ENCODE peak calls at places on chromosomes 2 and 18, in six cellular contexts. One of them, this sample, is unnamed.

GRCh38 chr18:33440384-33441043 is at the start of gene CCDC178:
- DNase-seq in HepG2: no peak
- DNase-seq in H1: peak; percentile 2
- DNase-seq in A549: no peak
- DNase-seq in HCT116: no peak
- DNase-seq in IMR-90: peak; percentile 4
- DNase-seq in this sample: peak; percentile 13

GRCh38 chr2:46173636-46174253 is 123.5 kb upstream of the EPAS1 start:
- DNase-seq in IMR-90: no peak
- DNase-seq in A549: no peak
- DNase-seq in HCT116: no peak
- DNase-seq in H1: no peak
- DNase-seq in HepG2: peak; percentile 88
- DNase-seq in this sample: no peak

GRCh38 chr18:69944434-69944833 is 3.2 kb downstream of the CD226 start:
- DNase-seq in HCT116: no peak
- DNase-seq in HepG2: no peak
- DNase-seq in A549: no peak
- DNase-seq in IMR-90: no peak
- DNase-seq in H1: no peak
- DNase-seq in this sample: no peak

GRCh38 chr2:240869109-240869955 is 708 bp downstream of the AGXT start:
- DNase-seq in H1: no peak
- DNase-seq in HepG2: no peak
- DNase-seq in IMR-90: no peak
- DNase-seq in HCT116: no peak
- DNase-seq in A549: no peak
- DNase-seq in this sample: no peak

GRCh38 chr2:39455826-39456225 is 18.7 kb upstream of the MAP4K3 start:
- DNase-seq in H1: no peak
- DNase-seq in HCT116: no peak
- DNase-seq in A549: no peak
- DNase-seq in HepG2: no peak
- DNase-seq in IMR-90: peak; percentile 55
- DNase-seq in this sample: no peak

GRCh38 chr18:25176516-25177042 is 175.4 kb downstream of the ZNF521 start:
- DNase-seq in A549: no peak
- DNase-seq in HepG2: no peak
- DNase-seq in H1: no peak
- DNase-seq in IMR-90: no peak
- DNase-seq in HCT116: no peak
- DNase-seq in this sample: peak; percentile 15

GRCh38 chr2:240589381-240589780 is 2.8 kb downstream of the CAPN10 start:
- DNase-seq in A549: no peak
- DNase-seq in H1: no peak
- DNase-seq in IMR-90: no peak
- DNase-seq in HepG2: no peak
- DNase-seq in HCT116: no peak
- DNase-seq in this sample: no peak

GRCh38 chr18:35430721-35431441 is 53.7 kb upstream of the ZNF396 start:
- DNase-seq in H1: no peak
- DNase-seq in HepG2: no peak
- DNase-seq in A549: no peak
- DNase-seq in IMR-90: no peak
- DNase-seq in HCT116: no peak
- DNase-seq in this sample: no peak

GRCh38 chr2:235005023-235005422 is 53.2 kb downstream of the SH3BP4 start:
- DNase-seq in H1: no peak
- DNase-seq in IMR-90: no peak
- DNase-seq in A549: no peak
- DNase-seq in HepG2: peak; percentile 39
- DNase-seq in HCT116: no peak
- DNase-seq in this sample: no peak

GRCh38 chr2:32453242-32454062 is 96.6 kb downstream of the BIRC6 start:
- DNase-seq in A549: no peak
- DNase-seq in HepG2: peak; percentile 53
- DNase-seq in H1: no peak
- DNase-seq in IMR-90: peak; percentile 44
- DNase-seq in HCT116: no peak
- DNase-seq in this sample: no peak

GRCh38 chr2:232315049-232315922 is 63.3 kb upstream of the ALPP start:
- DNase-seq in A549: no peak
- DNase-seq in HCT116: no peak
- DNase-seq in IMR-90: peak; percentile 30
- DNase-seq in HepG2: no peak
- DNase-seq in H1: no peak
- DNase-seq in this sample: no peak

GRCh38 chr2:225454412-225454811 is 54.9 kb downstream of the NYAP2 start:
- DNase-seq in A549: no peak
- DNase-seq in H1: no peak
- DNase-seq in IMR-90: no peak
- DNase-seq in HCT116: no peak
- DNase-seq in HepG2: no peak
- DNase-seq in this sample: no peak

GRCh38 chr2:109530712-109531111 is 83.1 kb downstream of the SEPTIN10 start:
- DNase-seq in HepG2: no peak
- DNase-seq in IMR-90: no peak
- DNase-seq in HCT116: no peak
- DNase-seq in H1: no peak
- DNase-seq in A549: peak; percentile 23
- DNase-seq in this sample: no peak

GRCh38 chr18:10702196-10702595 is 176.4 kb downstream of the NAPG start:
- DNase-seq in HCT116: no peak
- DNase-seq in A549: no peak
- DNase-seq in IMR-90: no peak
- DNase-seq in HepG2: no peak
- DNase-seq in H1: no peak
- DNase-seq in this sample: no peak

GRCh38 chr2:29482341-29482740 is 367.1 kb downstream of the CLIP4 start:
- DNase-seq in IMR-90: no peak
- DNase-seq in H1: no peak
- DNase-seq in HCT116: no peak
- DNase-seq in A549: no peak
- DNase-seq in HepG2: no peak
- DNase-seq in this sample: no peak

GRCh38 chr18:13257361-13257980 is 38.9 kb downstream of the LDLRAD4 start:
- DNase-seq in IMR-90: no peak
- DNase-seq in HepG2: no peak
- DNase-seq in H1: no peak
- DNase-seq in A549: no peak
- DNase-seq in HCT116: no peak
- DNase-seq in this sample: no peak

GRCh38 chr2:23019476-23019875 is 365.5 kb upstream of the KLHL29 start:
- DNase-seq in HepG2: no peak
- DNase-seq in H1: no peak
- DNase-seq in IMR-90: no peak
- DNase-seq in A549: no peak
- DNase-seq in HCT116: no peak
- DNase-seq in this sample: no peak

GRCh38 chr18:75533954-75534353 is 106.5 kb upstream of the SMIM21 start:
- DNase-seq in IMR-90: peak; percentile 56
- DNase-seq in H1: no peak
- DNase-seq in A549: no peak
- DNase-seq in HCT116: no peak
- DNase-seq in HepG2: no peak
- DNase-seq in this sample: no peak

GRCh38 chr2:119483896-119484718 is 40.2 kb downstream of the SCTR start:
- DNase-seq in H1: no peak
- DNase-seq in HepG2: no peak
- DNase-seq in A549: no peak
- DNase-seq in HCT116: no peak
- DNase-seq in IMR-90: no peak
- DNase-seq in this sample: no peak

GRCh38 chr18:13879492-13879891 is 35.8 kb downstream of the MC2R start:
- DNase-seq in HepG2: no peak
- DNase-seq in A549: no peak
- DNase-seq in IMR-90: no peak
- DNase-seq in H1: no peak
- DNase-seq in HCT116: no peak
- DNase-seq in this sample: no peak

GRCh38 chr18:22347624-22348511 is 69.8 kb downstream of the CTAGE1 start:
- DNase-seq in HepG2: no peak
- DNase-seq in HCT116: no peak
- DNase-seq in A549: no peak
- DNase-seq in H1: no peak
- DNase-seq in IMR-90: peak; percentile 16
- DNase-seq in this sample: no peak

DNA sequence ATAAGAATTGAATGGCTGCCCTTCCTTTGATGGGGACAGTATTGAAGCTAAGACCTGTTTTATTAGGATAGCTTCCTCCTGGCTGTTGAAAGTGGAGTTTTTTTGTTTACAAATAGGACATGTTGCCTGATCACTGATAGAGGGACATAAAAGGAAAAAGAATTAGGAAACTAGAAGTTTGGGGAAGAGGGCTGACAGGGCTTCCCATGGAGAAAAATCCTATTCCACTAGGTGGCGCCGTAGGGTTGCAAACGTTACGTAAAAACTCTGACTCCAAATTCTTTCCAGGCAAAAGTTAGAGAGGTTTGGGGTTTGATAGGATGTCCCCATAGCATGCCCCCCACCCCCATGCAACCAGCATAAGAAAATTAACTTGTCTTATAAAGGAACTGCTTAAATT is 11.1 kb upstream of the RBFA start:
- DNase-seq in H1: no peak
- DNase-seq in A549: peak; percentile 49
- DNase-seq in IMR-90: no peak
- DNase-seq in HCT116: peak; percentile 28
- DNase-seq in HepG2: no peak
- DNase-seq in this sample: peak; percentile 27
- TF ChIP-seq RAD21 in H1: peak; percentile 75
- TF ChIP-seq RAD21 in A549: peak; percentile 53
- TF ChIP-seq RAD21 in IMR-90: peak; percentile 12
- TF ChIP-seq RAD21 in HCT116: peak; percentile 29
- TF ChIP-seq RAD21 in HepG2: no peak
- TF ChIP-seq RAD21 in this sample: peak; percentile 42

DNA sequence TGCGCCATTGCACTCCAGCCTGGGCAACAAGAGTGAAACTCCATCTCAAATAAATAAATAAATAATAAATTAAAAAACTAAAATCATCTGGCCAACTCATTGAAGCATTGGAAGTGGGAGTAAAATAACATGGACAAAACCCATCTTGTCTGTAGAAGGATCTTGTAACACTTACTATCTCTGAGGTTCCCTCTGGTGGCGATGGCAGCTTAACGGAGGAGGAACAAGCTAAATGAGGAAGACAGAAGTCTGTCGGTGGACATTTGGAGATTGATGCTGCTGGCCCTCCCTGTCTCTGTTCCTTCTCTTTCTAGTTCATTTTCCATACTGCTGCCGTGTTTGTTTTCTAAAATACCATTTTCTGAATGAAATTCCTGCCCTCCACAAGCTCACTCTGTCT is 43.4 kb downstream of the ZCCHC2 start:
- DNase-seq in HCT116: no peak
- DNase-seq in HepG2: peak; percentile 27
- DNase-seq in H1: peak; percentile 5
- DNase-seq in IMR-90: peak; percentile 7
- DNase-seq in A549: peak; percentile 42
- DNase-seq in this sample: no peak
- TF ChIP-seq CTCF in HCT116: peak; percentile 19
- TF ChIP-seq CTCF in HepG2: peak; percentile 45
- TF ChIP-seq CTCF in H1: peak; percentile 49
- TF ChIP-seq CTCF in IMR-90: no peak
- TF ChIP-seq CTCF in A549: peak; percentile 11
- TF ChIP-seq CTCF in this sample: peak; percentile 49

GRCh38 chr2:211748339-211748738 is 790.3 kb downstream of the ERBB4 start:
- DNase-seq in IMR-90: no peak
- DNase-seq in H1: no peak
- DNase-seq in A549: no peak
- DNase-seq in HepG2: no peak
- DNase-seq in HCT116: no peak
- DNase-seq in this sample: no peak
- TF ChIP-seq RAD21 in IMR-90: no peak
- TF ChIP-seq RAD21 in H1: no peak
- TF ChIP-seq RAD21 in A549: no peak
- TF ChIP-seq RAD21 in HepG2: no peak
- TF ChIP-seq RAD21 in HCT116: no peak
- TF ChIP-seq RAD21 in this sample: no peak

GRCh38 chr2:141439524-141439923 is 691.3 kb downstream of the LRP1B start:
- DNase-seq in IMR-90: no peak
- DNase-seq in HepG2: no peak
- DNase-seq in A549: no peak
- DNase-seq in H1: no peak
- DNase-seq in HCT116: no peak
- DNase-seq in this sample: no peak
- TF ChIP-seq CTCF in IMR-90: no peak
- TF ChIP-seq CTCF in HepG2: no peak
- TF ChIP-seq CTCF in A549: no peak
- TF ChIP-seq CTCF in H1: no peak
- TF ChIP-seq CTCF in HCT116: no peak
- TF ChIP-seq CTCF in this sample: no peak

GRCh38 chr2:9145109-9145751 is 61.4 kb upstream of the ASAP2 start:
- DNase-seq in HCT116: no peak
- DNase-seq in H1: no peak
- DNase-seq in IMR-90: peak; percentile 63
- DNase-seq in A549: no peak
- DNase-seq in HepG2: no peak
- DNase-seq in this sample: no peak
- TF ChIP-seq RAD21 in HCT116: no peak
- TF ChIP-seq RAD21 in H1: no peak
- TF ChIP-seq RAD21 in IMR-90: no peak
- TF ChIP-seq RAD21 in A549: no peak
- TF ChIP-seq RAD21 in HepG2: no peak
- TF ChIP-seq RAD21 in this sample: no peak

This sample was measured in K562.